ENCODE peak calls at places on chromosomes 6 and 20, in ten cellular contexts. G is AG04450, S is astrocyte of the spinal cord, O is lower leg skin, P is fibroblast of lung, U is adrenal gland, C is uterus, V is osteocyte, B is pancreas, M is stomach. R is an unnamed sample.
A peak's percentile ranks its signal among the peaks of the same experiment; 100 is the strongest.

GRCh38 chr20:19633985-19634384 is 124.1 kb upstream of the RIN2 start:
- DNase-seq in G (no peak), S (peak; percentile 8), O (no peak), P (peak; percentile 17), U (no peak), C (no peak), V (no peak), B (no peak), M (no peak), R (no peak)

GRCh38 chr6:23533954-23534725 is 591.9 kb upstream of the NRSN1 start:
- DNase-seq in G (no peak), S (no peak), O (no peak), P (peak; percentile 9), U (no peak), C (no peak), V (no peak), B (no peak), M (no peak), R (no peak)

GRCh38 chr6:34455831-34456230 is 10.0 kb upstream of the PACSIN1 start:
- DNase-seq in G (no peak), S (no peak), O (no peak), P (no peak), U (no peak), C (no peak), V (no peak), B (no peak), M (no peak), R (no peak)

GRCh38 chr6:39599996-39600395 is 125.2 kb downstream of the KIF6 start:
- DNase-seq in G (no peak), S (peak; percentile 9), O (no peak), P (peak; percentile 18), U (no peak), C (no peak), V (no peak), B (no peak), M (no peak), R (no peak)

GRCh38 chr6:45951771-45952529 is 63.7 kb downstream of the CLIC5 start:
- DNase-seq in G (no peak), S (no peak), O (no peak), P (peak; percentile 46), U (no peak), C (no peak), V (no peak), B (no peak), M (no peak), R (no peak)

GRCh38 chr6:147149826-147150225 is 54.4 kb upstream of the STXBP5 start:
- DNase-seq in G (no peak), S (no peak), O (no peak), P (no peak), U (no peak), C (no peak), V (no peak), B (no peak), M (no peak), R (no peak)

GRCh38 chr6:6752129-6752528 is 163.6 kb downstream of the LY86 start:
- DNase-seq in G (peak; percentile 15), S (peak; percentile 20), O (no peak), P (peak; percentile 73), U (no peak), C (peak; percentile 30), V (no peak), B (no peak), M (no peak), R (no peak)

GRCh38 chr6:121437861-121438651 is 2.6 kb downstream of the GJA1 start:
- DNase-seq in G (no peak), S (peak; percentile 60), O (peak; percentile 43), P (peak; percentile 76), U (peak; percentile 45), C (peak; percentile 46), V (no peak), B (peak; percentile 20), M (no peak), R (no peak)

GRCh38 chr6:10692965-10693538 is 1.4 kb downstream of the C6orf52 start:
- DNase-seq in G (no peak), S (no peak), O (no peak), P (no peak), U (no peak), C (no peak), V (no peak), B (no peak), M (no peak), R (no peak)

GRCh38 chr20:59439243-59439642 is 138.8 kb downstream of the EDN3 start:
- DNase-seq in G (no peak), S (no peak), O (no peak), P (no peak), U (no peak), C (no peak), V (no peak), B (no peak), M (no peak), R (no peak)

GRCh38 chr6:32637883-32638282 is 677 bp downstream of the HLA-DQA1 start:
- DNase-seq in G (no peak), S (no peak), O (no peak), P (no peak), U (no peak), C (no peak), V (no peak), B (no peak), M (no peak), R (no peak)

GRCh38 chr6:73388800-73389512 is 5.7 kb upstream of the DDX43 start:
- DNase-seq in G (peak; percentile 18), S (peak; percentile 64), O (peak; percentile 30), P (peak; percentile 58), U (peak; percentile 28), C (peak; percentile 22), V (peak; percentile 87), B (peak; percentile 50), M (peak; percentile 58), R (peak; percentile 67)

GRCh38 chr20:34538671-34539123 is 19.8 kb upstream of the MAP1LC3A start:
- DNase-seq in G (no peak), S (peak; percentile 31), O (no peak), P (no peak), U (peak; percentile 49), C (peak; percentile 33), V (no peak), B (peak; percentile 67), M (peak; percentile 60), R (peak; percentile 66)

GRCh38 chr6:82097676-82098075 is 149.9 kb downstream of the IBTK start:
- DNase-seq in G (no peak), S (no peak), O (no peak), P (no peak), U (no peak), C (no peak), V (no peak), B (no peak), M (no peak), R (no peak)

GRCh38 chr6:142985286-142985685 is 40.3 kb upstream of the HIVEP2 start:
- DNase-seq in G (no peak), S (no peak), O (no peak), P (peak; percentile 50), U (no peak), C (no peak), V (no peak), B (no peak), M (no peak), R (no peak)

GRCh38 chr6:134950482-134950881 is 581 bp upstream of the ALDH8A1 start:
- DNase-seq in G (no peak), S (no peak), O (no peak), P (no peak), U (no peak), C (no peak), V (no peak), B (no peak), M (no peak), R (no peak)
- TF ChIP-seq CTCF in G (no peak), S (no peak), O (no peak), P (no peak), U (no peak), C (no peak), V (no peak), B (no peak), M (no peak), R (no peak)

GRCh38 chr20:44719841-44720240 is 4.7 kb downstream of the CCN5 start:
- DNase-seq in G (no peak), S (no peak), O (no peak), P (no peak), U (no peak), C (no peak), V (no peak), B (no peak), M (no peak), R (no peak)

GRCh38 chr20:44715495-44716308 is 533 bp downstream of the CCN5 start:
- DNase-seq in G (no peak), S (no peak), O (no peak), P (no peak), U (no peak), C (no peak), V (no peak), B (no peak), M (no peak), R (no peak)

GRCh38 chr20:44716309-44717106 is 1.3 kb downstream of the CCN5 start:
- DNase-seq in G (no peak), S (no peak), O (no peak), P (no peak), U (no peak), C (no peak), V (no peak), B (no peak), M (no peak), R (no peak)

GRCh38 chr20:44720617-44720993 is 5.4 kb downstream of the CCN5 start:
- DNase-seq in G (no peak), S (no peak), O (no peak), P (peak; percentile 71), U (peak; percentile 70), C (no peak), V (no peak), B (no peak), M (no peak), R (no peak)

DNA sequence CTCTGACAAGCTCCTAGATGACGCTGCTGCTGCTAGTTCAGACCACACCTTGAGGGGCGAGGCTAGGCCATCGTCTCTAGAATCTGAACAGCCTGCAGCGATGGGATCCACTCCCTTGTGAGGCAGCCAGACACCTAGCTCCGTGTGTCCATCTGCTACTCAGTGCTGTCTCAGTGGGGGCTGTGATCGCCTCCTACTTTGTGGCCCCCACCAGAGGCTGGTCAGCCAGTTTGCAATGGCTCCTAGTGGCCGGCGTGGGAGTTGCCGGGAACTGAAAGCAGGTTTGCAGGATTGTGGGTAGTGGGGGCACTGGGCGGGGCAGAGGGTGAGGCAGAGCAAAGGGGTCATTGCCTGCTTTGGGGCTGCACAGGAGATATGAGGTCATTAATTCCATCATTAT is 2.8 kb downstream of the CCN5 start:
- DNase-seq in G (no peak), S (no peak), O (no peak), P (no peak), U (no peak), C (no peak), V (no peak), B (no peak), M (no peak), R (no peak)
- TF ChIP-seq CTCF in G (peak; percentile 36), S (peak; percentile 49), O (no peak), P (peak; percentile 44), U (peak; percentile 21), C (no peak), V (peak; percentile 43), B (no peak), M (no peak), R (no peak)

GRCh38 chr6:138406443-138406842 is 2.4 kb downstream of the HEBP2 start:
- DNase-seq in G (no peak), S (no peak), O (no peak), P (no peak), U (no peak), C (no peak), V (peak; percentile 11), B (no peak), M (no peak), R (no peak)
- TF ChIP-seq CTCF in G (no peak), S (no peak), O (no peak), P (no peak), U (no peak), C (no peak), V (no peak), B (no peak), M (no peak), R (no peak)

GRCh38 chr20:62852196-62852595 is 9.4 kb downstream of the TCFL5 start:
- DNase-seq in G (no peak), S (no peak), O (no peak), P (no peak), U (no peak), C (no peak), V (no peak), B (no peak), M (no peak), R (no peak)
- TF ChIP-seq CTCF in G (no peak), S (no peak), O (no peak), P (no peak), U (no peak), C (no peak), V (no peak), B (no peak), M (no peak), R (no peak)